ENCODE peak calls at places on chromosomes 12 and 14, in nine cellular contexts. W, S, Q, B, O, L, D, G and U are unnamed samples.

GRCh38 chr12:8697476-8698131 is at the start of gene RIMKLB:
- DNase-seq in W (peak; percentile 86), S (peak; percentile 89), Q (peak; percentile 76), B (peak; percentile 78), O (peak; percentile 82), L (no peak), D (peak; percentile 85), G (peak; percentile 79), U (peak; percentile 87)

GRCh38 chr12:60333461-60333860 is 737.6 kb downstream of the SLC16A7 start:
- DNase-seq in W (no peak), S (no peak), Q (peak; percentile 43), B (no peak), O (no peak), L (no peak), D (no peak), G (no peak), U (no peak)

GRCh38 chr12:66636771-66637170 is 42.1 kb downstream of the GRIP1 start:
- DNase-seq in W (no peak), S (no peak), Q (no peak), B (no peak), O (no peak), L (no peak), D (no peak), G (peak; percentile 32), U (peak; percentile 47)

GRCh38 chr14:46964378-46964777 is 312.8 kb upstream of the RPL10L start:
- DNase-seq in W (no peak), S (no peak), Q (no peak), B (no peak), O (no peak), L (no peak), D (no peak), G (no peak), U (no peak)

GRCh38 chr12:118760623-118761022 is 220.7 kb upstream of the SRRM4 start:
- DNase-seq in W (no peak), S (no peak), Q (no peak), B (no peak), O (no peak), L (no peak), D (no peak), G (no peak), U (no peak)

GRCh38 chr14:95918466-95918865 is 41.8 kb downstream of the TUNAR start:
- DNase-seq in W (no peak), S (no peak), Q (no peak), B (no peak), O (no peak), L (no peak), D (peak; percentile 26), G (no peak), U (no peak)

GRCh38 chr14:42214981-42215491 is 608.4 kb downstream of the LRFN5 start:
- DNase-seq in W (no peak), S (no peak), Q (peak; percentile 90), B (no peak), O (peak; percentile 72), L (no peak), D (peak; percentile 12), G (no peak), U (no peak)

GRCh38 chr12:76558684-76559276 is 791 bp downstream of the OSBPL8 start:
- DNase-seq in W (peak; percentile 61), S (peak; percentile 34), Q (peak; percentile 29), B (peak; percentile 29), O (peak; percentile 25), L (no peak), D (peak; percentile 46), G (peak; percentile 69), U (peak; percentile 58)

GRCh38 chr14:100031506-100032281 is 33.5 kb upstream of the EVL start:
- DNase-seq in W (no peak), S (peak; percentile 62), Q (peak; percentile 99), B (no peak), O (peak; percentile 98), L (no peak), D (no peak), G (no peak), U (peak; percentile 28)

GRCh38 chr12:39764944-39765560 is 145.4 kb upstream of the ABCD2 start:
- DNase-seq in W (no peak), S (no peak), Q (peak; percentile 71), B (peak; percentile 18), O (peak; percentile 75), L (peak; percentile 3), D (peak; percentile 5), G (no peak), U (no peak)

GRCh38 chr12:58268080-58268479 is 326.7 kb downstream of the ATP23 start:
- DNase-seq in W (no peak), S (no peak), Q (peak; percentile 22), B (no peak), O (peak; percentile 70), L (no peak), D (no peak), G (no peak), U (no peak)
- H3K4me3 ChIP-seq in W (no peak overlapping the region), S (no peak overlapping the region), Q (no peak overlapping the region), B (no peak overlapping the region), O (no peak overlapping the region), L (no peak overlapping the region), D (no peak overlapping the region), G (no peak overlapping the region), U (no peak overlapping the region)

GRCh38 chr12:121781751-121782615 is 11.5 kb downstream of the RHOF start:
- DNase-seq in W (no peak), S (no peak), Q (peak; percentile 58), B (peak; percentile 58), O (no peak), L (no peak), D (no peak), G (no peak), U (no peak)
- H3K4me3 ChIP-seq in W (no peak overlapping the region), S (no peak overlapping the region), Q (no peak overlapping the region), B (no peak overlapping the region), O (no peak overlapping the region), L (peak overlapping the region; percentile 35), D (no peak overlapping the region), G (no peak overlapping the region), U (peak overlapping the region; percentile 32)

GRCh38 chr14:62084020-62084419 is 321.8 kb downstream of the SNAPC1 start:
- DNase-seq in W (no peak), S (no peak), Q (no peak), B (no peak), O (no peak), L (no peak), D (no peak), G (no peak), U (no peak)
- H3K4me3 ChIP-seq in W (peak overlapping the region; percentile 36), S (no peak overlapping the region), Q (no peak overlapping the region), B (no peak overlapping the region), O (no peak overlapping the region), L (no peak overlapping the region), D (no peak overlapping the region), G (no peak overlapping the region), U (no peak overlapping the region)

GRCh38 chr12:45918818-45919217 is 71.6 kb downstream of the SCAF11 start:
- DNase-seq in W (no peak), S (no peak), Q (peak; percentile 13), B (no peak), O (peak; percentile 23), L (no peak), D (no peak), G (no peak), U (no peak)

GRCh38 chr12:45912774-45913173 is 77.6 kb downstream of the SCAF11 start:
- DNase-seq in W (no peak), S (no peak), Q (no peak), B (no peak), O (no peak), L (no peak), D (no peak), G (no peak), U (no peak)

GRCh38 chr12:45909041-45909713 is 81.2 kb downstream of the SCAF11 start:
- DNase-seq in W (no peak), S (no peak), Q (no peak), B (no peak), O (no peak), L (no peak), D (no peak), G (no peak), U (no peak)

GRCh38 chr12:45913631-45914030 is 76.7 kb downstream of the SCAF11 start:
- DNase-seq in W (no peak), S (no peak), Q (no peak), B (no peak), O (no peak), L (no peak), D (no peak), G (no peak), U (no peak)

DNA sequence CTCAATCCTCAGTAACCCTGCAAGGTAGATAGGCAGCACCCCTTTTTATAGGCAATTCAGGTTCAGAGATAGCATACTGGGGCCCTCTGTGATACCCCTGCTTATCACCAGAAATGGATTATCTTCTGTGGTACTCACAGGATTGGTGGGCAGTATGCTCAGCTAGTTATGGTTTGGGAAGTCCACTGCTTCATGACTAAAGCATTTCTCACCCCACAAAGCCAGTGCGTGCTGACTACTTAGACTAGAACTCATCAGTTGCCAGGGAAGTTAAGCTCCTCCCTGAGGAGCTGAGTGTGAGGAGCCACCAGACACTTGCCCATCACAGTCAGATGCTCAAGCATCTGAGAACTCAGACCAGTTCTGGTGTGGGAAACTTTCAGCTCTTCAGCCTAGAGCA is 76.3 kb downstream of the SCAF11 start:
- DNase-seq in W (no peak), S (no peak), Q (peak; percentile 77), B (no peak), O (peak; percentile 48), L (no peak), D (no peak), G (no peak), U (no peak)
- H3K4me3 ChIP-seq in W (no peak overlapping the region), S (no peak overlapping the region), Q (no peak overlapping the region), B (no peak overlapping the region), O (no peak overlapping the region), L (no peak overlapping the region), D (no peak overlapping the region), G (no peak overlapping the region), U (no peak overlapping the region)

GRCh38 chr12:96195845-96196451 is 1.8 kb downstream of the ELK3 start:
- DNase-seq in W (no peak), S (no peak), Q (peak; percentile 66), B (no peak), O (peak; percentile 66), L (no peak), D (no peak), G (no peak), U (no peak)
- H3K4me3 ChIP-seq in W (peak overlapping the region; percentile 68), S (peak overlapping the region; percentile 91), Q (peak overlapping the region; percentile 95), B (peak overlapping the region; percentile 14), O (peak overlapping the region; percentile 94), L (peak overlapping the region; percentile 36), D (peak overlapping the region; percentile 87), G (peak overlapping the region; percentile 92), U (peak overlapping the region; percentile 74)

GRCh38 chr14:103910262-103910935 is 17.9 kb upstream of the TDRD9 start:
- DNase-seq in W (peak; percentile 93), S (peak; percentile 81), Q (peak; percentile 79), B (peak; percentile 31), O (peak; percentile 83), L (peak; percentile 15), D (peak; percentile 84), G (peak; percentile 94), U (peak; percentile 81)
- H3K4me3 ChIP-seq in W (peak overlapping the region; percentile 11), S (no peak overlapping the region), Q (no peak overlapping the region), B (no peak overlapping the region), O (no peak overlapping the region), L (no peak overlapping the region), D (no peak overlapping the region), G (no peak overlapping the region), U (no peak overlapping the region)

GRCh38 chr14:102736956-102737355 is 40.3 kb upstream of the TRAF3 start:
- DNase-seq in W (no peak), S (no peak), Q (no peak), B (no peak), O (no peak), L (no peak), D (no peak), G (no peak), U (no peak)
- H3K4me3 ChIP-seq in W (no peak overlapping the region), S (no peak overlapping the region), Q (no peak overlapping the region), B (no peak overlapping the region), O (no peak overlapping the region), L (no peak overlapping the region), D (no peak overlapping the region), G (no peak overlapping the region), U (no peak overlapping the region)